ENCODE peak calls at places on chromosomes 7 and 10, in four cellular contexts. One of them, this sample, is unnamed.
A peak's percentile ranks its signal among the peaks of the same experiment; 100 is the strongest.

GRCh38 chr7:81503321-81503720 is 266.5 kb downstream of the HGF start:
- DNase-seq in GM13976: no peak
- DNase-seq in dorsolateral prefrontal cortex: no peak
- DNase-seq in cardiac muscle cell: no peak
- DNase-seq in this sample: no peak

GRCh38 chr10:122034149-122034756 is 45.3 kb downstream of the TACC2 start:
- DNase-seq in GM13976: no peak
- DNase-seq in cardiac muscle cell: peak; percentile 29
- DNase-seq in dorsolateral prefrontal cortex: no peak
- DNase-seq in this sample: no peak

GRCh38 chr10:75283150-75284096 is 47.7 kb upstream of the COMTD1 start:
- DNase-seq in dorsolateral prefrontal cortex: no peak
- DNase-seq in GM13976: no peak
- DNase-seq in cardiac muscle cell: peak; percentile 52
- DNase-seq in this sample: no peak

GRCh38 chr10:125979976-125980375 is 83.6 kb downstream of the FANK1 start:
- DNase-seq in cardiac muscle cell: no peak
- DNase-seq in dorsolateral prefrontal cortex: no peak
- DNase-seq in GM13976: no peak
- DNase-seq in this sample: no peak

GRCh38 chr10:63165249-63165648 is 32.1 kb downstream of the NRBF2 start:
- DNase-seq in GM13976: no peak
- DNase-seq in cardiac muscle cell: no peak
- DNase-seq in dorsolateral prefrontal cortex: no peak
- DNase-seq in this sample: no peak

GRCh38 chr7:77479536-77480088 is 57.5 kb upstream of the PTPN12 start:
- DNase-seq in cardiac muscle cell: peak; percentile 58
- DNase-seq in dorsolateral prefrontal cortex: no peak
- DNase-seq in GM13976: no peak
- DNase-seq in this sample: no peak

GRCh38 chr7:96388620-96389383 is 66.9 kb upstream of the SLC25A13 start:
- DNase-seq in GM13976: no peak
- DNase-seq in dorsolateral prefrontal cortex: no peak
- DNase-seq in cardiac muscle cell: peak; percentile 73
- DNase-seq in this sample: no peak

GRCh38 chr7:136956232-136956631 is 87.8 kb downstream of the CHRM2 start:
- DNase-seq in dorsolateral prefrontal cortex: no peak
- DNase-seq in GM13976: no peak
- DNase-seq in cardiac muscle cell: peak; percentile 53
- DNase-seq in this sample: no peak

GRCh38 chr7:11604505-11604904 is 227.5 kb downstream of the THSD7A start:
- DNase-seq in cardiac muscle cell: no peak
- DNase-seq in dorsolateral prefrontal cortex: no peak
- DNase-seq in GM13976: no peak
- DNase-seq in this sample: no peak

GRCh38 chr7:107180378-107180777 is 11.6 kb downstream of the HBP1 start:
- DNase-seq in dorsolateral prefrontal cortex: no peak
- DNase-seq in cardiac muscle cell: peak; percentile 91
- DNase-seq in GM13976: no peak
- DNase-seq in this sample: no peak

GRCh38 chr7:73606801-73607691 is 17.3 kb downstream of the MLXIPL start:
- DNase-seq in dorsolateral prefrontal cortex: no peak
- DNase-seq in GM13976: peak; percentile 92
- DNase-seq in cardiac muscle cell: peak; percentile 48
- DNase-seq in this sample: peak; percentile 86

GRCh38 chr10:49081532-49082275 is 33.6 kb downstream of the VSTM4 start:
- DNase-seq in GM13976: no peak
- DNase-seq in cardiac muscle cell: peak; percentile 48
- DNase-seq in dorsolateral prefrontal cortex: no peak
- DNase-seq in this sample: no peak

GRCh38 chr7:108165726-108166125 is 35.6 kb upstream of the LAMB4 start:
- DNase-seq in cardiac muscle cell: peak; percentile 39
- DNase-seq in GM13976: no peak
- DNase-seq in dorsolateral prefrontal cortex: no peak
- DNase-seq in this sample: no peak

GRCh38 chr7:22586806-22587180 is 86.8 kb upstream of the STEAP1B start:
- DNase-seq in cardiac muscle cell: peak; percentile 83
- DNase-seq in GM13976: no peak
- DNase-seq in dorsolateral prefrontal cortex: no peak
- DNase-seq in this sample: no peak

GRCh38 chr7:64867863-64868440 is 35.1 kb upstream of the ZNF273 start:
- DNase-seq in cardiac muscle cell: no peak
- DNase-seq in dorsolateral prefrontal cortex: no peak
- DNase-seq in GM13976: no peak
- DNase-seq in this sample: no peak

GRCh38 chr7:29807179-29807841 is 1.0 kb downstream of the WIPF3 start:
- DNase-seq in dorsolateral prefrontal cortex: peak; percentile 66
- DNase-seq in GM13976: peak; percentile 20
- DNase-seq in cardiac muscle cell: peak; percentile 4
- DNase-seq in this sample: no peak

GRCh38 chr7:159070422-159071148 is 74.1 kb downstream of the VIPR2 start:
- DNase-seq in dorsolateral prefrontal cortex: no peak
- DNase-seq in GM13976: no peak
- DNase-seq in cardiac muscle cell: peak; percentile 27
- DNase-seq in this sample: peak; percentile 33

GRCh38 chr7:143345428-143345900 is 17.0 kb downstream of the FAM131B start:
- DNase-seq in dorsolateral prefrontal cortex: no peak
- DNase-seq in GM13976: peak; percentile 68
- DNase-seq in cardiac muscle cell: peak; percentile 37
- DNase-seq in this sample: no peak

GRCh38 chr10:69461327-69462025 is 10.2 kb downstream of the TSPAN15 start:
- DNase-seq in cardiac muscle cell: no peak
- DNase-seq in dorsolateral prefrontal cortex: no peak
- DNase-seq in GM13976: no peak
- DNase-seq in this sample: no peak

GRCh38 chr7:91713669-91714068 is 166.8 kb downstream of the MTERF1 start:
- DNase-seq in GM13976: no peak
- DNase-seq in cardiac muscle cell: no peak
- DNase-seq in dorsolateral prefrontal cortex: no peak
- DNase-seq in this sample: no peak

GRCh38 chr10:89518876-89519842 is 16.2 kb downstream of the SLC16A12 start:
- DNase-seq in cardiac muscle cell: peak; percentile 80
- DNase-seq in dorsolateral prefrontal cortex: no peak
- DNase-seq in GM13976: no peak
- DNase-seq in this sample: no peak

GRCh38 chr7:128887169-128888038 is 23.1 kb downstream of the KCP start:
- DNase-seq in GM13976: no peak
- DNase-seq in cardiac muscle cell: no peak
- DNase-seq in dorsolateral prefrontal cortex: no peak
- DNase-seq in this sample: no peak

GRCh38 chr7:94354950-94355349 is 39.7 kb upstream of the COL1A2 start:
- DNase-seq in cardiac muscle cell: no peak
- DNase-seq in dorsolateral prefrontal cortex: no peak
- DNase-seq in GM13976: no peak
- DNase-seq in this sample: no peak

GRCh38 chr7:94352854-94353253 is 41.8 kb upstream of the COL1A2 start:
- DNase-seq in GM13976: no peak
- DNase-seq in dorsolateral prefrontal cortex: no peak
- DNase-seq in cardiac muscle cell: no peak
- DNase-seq in this sample: no peak

GRCh38 chr7:94351703-94352102 is 43.0 kb upstream of the COL1A2 start:
- DNase-seq in GM13976: no peak
- DNase-seq in dorsolateral prefrontal cortex: no peak
- DNase-seq in cardiac muscle cell: no peak
- DNase-seq in this sample: no peak

GRCh38 chr7:94357076-94357475 is 37.6 kb upstream of the COL1A2 start:
- DNase-seq in dorsolateral prefrontal cortex: no peak
- DNase-seq in GM13976: no peak
- DNase-seq in cardiac muscle cell: no peak
- DNase-seq in this sample: no peak

DNA sequence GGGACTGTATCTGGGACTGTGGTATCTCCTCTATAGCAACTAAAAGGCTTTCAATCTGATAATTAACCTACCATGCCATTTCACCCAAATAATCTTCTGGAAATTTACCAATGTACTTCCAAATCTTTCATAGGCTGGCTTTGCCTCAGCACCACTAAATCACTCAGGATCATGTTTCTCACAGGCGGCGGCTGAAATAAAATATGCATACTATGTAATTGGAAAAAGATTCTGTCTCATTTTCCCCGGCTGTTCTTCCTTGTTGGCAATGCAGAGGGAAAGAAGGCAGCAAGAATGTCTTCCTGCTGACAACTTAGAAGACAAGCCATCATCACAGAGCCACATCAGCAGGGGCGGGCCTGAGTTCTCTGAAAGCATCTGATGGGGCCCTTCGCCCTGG is 39.3 kb upstream of the COL1A2 start:
- DNase-seq in cardiac muscle cell: peak; percentile 22
- DNase-seq in dorsolateral prefrontal cortex: no peak
- DNase-seq in GM13976: no peak
- DNase-seq in this sample: no peak
- TF ChIP-seq CTCF in cardiac muscle cell: no peak
- TF ChIP-seq CTCF in dorsolateral prefrontal cortex: no peak
- TF ChIP-seq CTCF in GM13976: no peak
- TF ChIP-seq CTCF in this sample: no peak

GRCh38 chr7:101126651-101127459 is at the start of gene SERPINE1:
- DNase-seq in cardiac muscle cell: peak; percentile 100
- DNase-seq in dorsolateral prefrontal cortex: peak; percentile 73
- DNase-seq in GM13976: peak; percentile 85
- DNase-seq in this sample: peak; percentile 76
- TF ChIP-seq CTCF in cardiac muscle cell: peak; percentile 30
- TF ChIP-seq CTCF in dorsolateral prefrontal cortex: no peak
- TF ChIP-seq CTCF in GM13976: peak; percentile 7
- TF ChIP-seq CTCF in this sample: no peak

GRCh38 chr10:17228081-17229015 is at the start of gene VIM:
- DNase-seq in GM13976: peak; percentile 65
- DNase-seq in dorsolateral prefrontal cortex: peak; percentile 74
- DNase-seq in cardiac muscle cell: peak; percentile 96
- DNase-seq in this sample: peak; percentile 69

GRCh38 chr10:17229717-17229966 is 1.6 kb downstream of the VIM start:
- DNase-seq in dorsolateral prefrontal cortex: no peak
- DNase-seq in cardiac muscle cell: no peak
- DNase-seq in GM13976: no peak
- DNase-seq in this sample: no peak

GRCh38 chr10:17229967-17230682 is 2.1 kb downstream of the VIM start:
- DNase-seq in GM13976: peak; percentile 74
- DNase-seq in cardiac muscle cell: peak; percentile 83
- DNase-seq in dorsolateral prefrontal cortex: peak; percentile 42
- DNase-seq in this sample: peak; percentile 75

GRCh38 chr10:17227367-17228080 is 517 bp upstream of the VIM start:
- DNase-seq in cardiac muscle cell: no peak
- DNase-seq in dorsolateral prefrontal cortex: no peak
- DNase-seq in GM13976: peak; percentile 64
- DNase-seq in this sample: peak; percentile 57

GRCh38 chr10:17229016-17229716 is 1.1 kb downstream of the VIM start:
- DNase-seq in cardiac muscle cell: peak; percentile 95
- DNase-seq in dorsolateral prefrontal cortex: peak; percentile 63
- DNase-seq in GM13976: peak; percentile 53
- DNase-seq in this sample: peak; percentile 69
- TF ChIP-seq CTCF in cardiac muscle cell: peak; percentile 3
- TF ChIP-seq CTCF in dorsolateral prefrontal cortex: no peak
- TF ChIP-seq CTCF in GM13976: no peak
- TF ChIP-seq CTCF in this sample: no peak

GRCh38 chr10:97540669-97541500 is 31.7 kb upstream of the ANKRD2 start:
- DNase-seq in dorsolateral prefrontal cortex: peak; percentile 41
- DNase-seq in cardiac muscle cell: peak; percentile 64
- DNase-seq in GM13976: no peak
- DNase-seq in this sample: no peak
- TF ChIP-seq CTCF in dorsolateral prefrontal cortex: no peak
- TF ChIP-seq CTCF in cardiac muscle cell: peak; percentile 22
- TF ChIP-seq CTCF in GM13976: no peak
- TF ChIP-seq CTCF in this sample: no peak